ENCODE peak calls at places on chromosomes 5 and 9, in seven cellular contexts. O is activated gamma-delta T cell treated with Interleukin-2 at 50 U/mL for 16 hours, X is head of caudate nucleus, K is NCI-H1092 treated with DMSO at 0.1 percent for 48 hours, J is activated T-cell treated with anti-CD3 and anti-CD28 coated beads for 1 hour, V is T-helper 1 cell, W is ACHN. B is an unnamed sample.
A peak's percentile ranks its signal among the peaks of the same experiment; 100 is the strongest.

GRCh38 chr5:7926296-7926695 is 57.3 kb downstream of the MTRR start:
- DNase-seq in O (no peak), X (no peak), K (no peak), J (no peak), V (no peak), W (no peak), B (no peak)

GRCh38 chr9:92385953-92386352 is 18.4 kb downstream of the OGN start:
- DNase-seq in O (no peak), X (no peak), K (no peak), J (no peak), V (no peak), W (no peak), B (no peak)

GRCh38 chr5:56523779-56524178 is 290.6 kb upstream of the ANKRD55 start:
- DNase-seq in O (no peak), X (no peak), K (no peak), J (no peak), V (no peak), W (no peak), B (no peak)

GRCh38 chr5:172093965-172094364 is 87.5 kb upstream of the FBXW11 start:
- DNase-seq in O (no peak), X (no peak), K (no peak), J (no peak), V (no peak), W (no peak), B (no peak)

GRCh38 chr5:97544279-97545077 is 361.4 kb upstream of the RIOK2 start:
- DNase-seq in O (no peak), X (no peak), K (no peak), J (no peak), V (no peak), W (no peak), B (no peak)

GRCh38 chr5:16812911-16813310 is 123.2 kb downstream of the MYO10 start:
- DNase-seq in O (no peak), X (no peak), K (peak; percentile 10), J (no peak), V (no peak), W (no peak), B (peak; percentile 64)

GRCh38 chr5:74866653-74867162 is 521 bp upstream of the FAM169A start:
- DNase-seq in O (peak; percentile 6), X (no peak), K (no peak), J (no peak), V (no peak), W (no peak), B (peak; percentile 25)

GRCh38 chr5:122701640-122702523 is 73.0 kb upstream of the SNX2 start:
- DNase-seq in O (no peak), X (no peak), K (no peak), J (no peak), V (no peak), W (no peak), B (no peak)

GRCh38 chr5:59645380-59645779 is 248.1 kb downstream of the PDE4D start:
- DNase-seq in O (no peak), X (no peak), K (no peak), J (no peak), V (no peak), W (no peak), B (no peak)

GRCh38 chr5:54217826-54218503 is 92.4 kb downstream of the ARL15 start:
- DNase-seq in O (no peak), X (peak; percentile 40), K (peak; percentile 49), J (no peak), V (no peak), W (peak; percentile 56), B (peak; percentile 77)

GRCh38 chr9:104808030-104808614 is 44.2 kb downstream of the NIPSNAP3B start:
- DNase-seq in O (no peak), X (peak; percentile 62), K (peak; percentile 77), J (no peak), V (no peak), W (peak; percentile 18), B (no peak)

GRCh38 chr9:94985649-94986048 is 259.1 kb downstream of the AOPEP start:
- DNase-seq in O (no peak), X (no peak), K (no peak), J (no peak), V (no peak), W (no peak), B (no peak)

GRCh38 chr9:111572945-111573604 is 26.4 kb downstream of the PTGR1 start:
- DNase-seq in O (no peak), X (peak; percentile 8), K (peak; percentile 11), J (no peak), V (no peak), W (no peak), B (no peak)

GRCh38 chr9:126464694-126465441 is 138.2 kb downstream of the MVB12B start:
- DNase-seq in O (no peak), X (no peak), K (no peak), J (no peak), V (no peak), W (no peak), B (no peak)

GRCh38 chr9:35516481-35516880 is 26.6 kb downstream of the RUSC2 start:
- DNase-seq in O (no peak), X (no peak), K (no peak), J (no peak), V (no peak), W (peak; percentile 86), B (peak; percentile 42)

GRCh38 chr9:131436386-131436785 is 42.5 kb downstream of the PRRC2B start:
- DNase-seq in O (no peak), X (no peak), K (no peak), J (no peak), V (no peak), W (no peak), B (no peak)

GRCh38 chr9:33852216-33852826 is 35.4 kb downstream of the UBE2R2 start:
- DNase-seq in O (peak; percentile 47), X (peak; percentile 82), K (peak; percentile 45), J (peak; percentile 41), V (peak; percentile 38), W (peak; percentile 45), B (peak; percentile 40)

GRCh38 chr5:107878676-107879075 is 207.9 kb upstream of the EFNA5 start:
- DNase-seq in O (no peak), X (peak; percentile 20), K (no peak), J (no peak), V (no peak), W (no peak), B (no peak)

GRCh38 chr5:176906796-176907195 is 7.7 kb upstream of the HK3 start:
- DNase-seq in O (no peak), X (no peak), K (no peak), J (no peak), V (no peak), W (no peak), B (no peak)

GRCh38 chr9:23821400-23822181 is 4.4 kb downstream of the ELAVL2 start:
- DNase-seq in O (no peak), X (no peak), K (peak; percentile 17), J (no peak), V (no peak), W (no peak), B (no peak)

GRCh38 chr9:18699749-18700148 is 225.8 kb downstream of the ADAMTSL1 start:
- DNase-seq in O (no peak), X (no peak), K (no peak), J (no peak), V (no peak), W (no peak), B (no peak)

GRCh38 chr9:91426123-91426745 is 2.6 kb upstream of the NFIL3 start:
- DNase-seq in O (no peak), X (no peak), K (peak; percentile 33), J (no peak), V (no peak), W (peak; percentile 64), B (peak; percentile 45)

GRCh38 chr9:113504725-113505590 is 41.4 kb downstream of the RGS3 start:
- DNase-seq in O (no peak), X (no peak), K (no peak), J (no peak), V (no peak), W (no peak), B (no peak)

GRCh38 chr5:179215576-179215975 is 129.7 kb downstream of the ADAMTS2 start:
- DNase-seq in O (no peak), X (no peak), K (no peak), J (no peak), V (no peak), W (no peak), B (no peak)

GRCh38 chr5:54449923-54450322 is 5.6 kb upstream of the HSPB3 start:
- DNase-seq in O (no peak), X (no peak), K (no peak), J (no peak), V (no peak), W (no peak), B (no peak)

GRCh38 chr5:1551426-1551825 is 27.7 kb upstream of the LPCAT1 start:
- DNase-seq in O (no peak), X (no peak), K (peak; percentile 61), J (no peak), V (no peak), W (no peak), B (no peak)

GRCh38 chr9:36797471-36798220 is 225.0 kb downstream of the MELK start:
- DNase-seq in O (no peak), X (no peak), K (no peak), J (no peak), V (no peak), W (no peak), B (no peak)

GRCh38 chr9:117528225-117528624 is 113.4 kb upstream of the ASTN2 start:
- DNase-seq in O (no peak), X (no peak), K (no peak), J (no peak), V (no peak), W (no peak), B (no peak)

GRCh38 chr9:6904366-6904765 is 146.6 kb downstream of the KDM4C start:
- DNase-seq in O (no peak), X (no peak), K (no peak), J (no peak), V (no peak), W (no peak), B (no peak)

GRCh38 chr5:171623551-171624097 is 162.0 kb upstream of the SMIM23 start:
- DNase-seq in O (no peak), X (no peak), K (no peak), J (no peak), V (no peak), W (no peak), B (no peak)

GRCh38 chr9:112558476-112558875 is 71.8 kb downstream of the KIAA1958 start:
- DNase-seq in O (no peak), X (no peak), K (no peak), J (no peak), V (no peak), W (peak; percentile 53), B (no peak)